ENCODE peak calls at places on chromosome 2, in eight cellular contexts. P is gastrocnemius medialis; G is GM03348; D is HFFc6; K is G401; A is activated CD4-positive, alpha-beta T cell treated with anti-CD3 and anti-CD28 coated beads, Interleukin-2, amount 50 U/mL, for 24 hours; V is hepatic stellate cell; E is globus pallidus. Z is an unnamed sample.

GRCh38 chr2:240205348-240205747 is 64.9 kb upstream of the OTOS start:
- DNase-seq in E (no peak), P (peak), G (peak), A (peak), K (no peak), V (peak), D (peak), Z (no peak)

GRCh38 chr2:171404258-171404657 is 29.5 kb downstream of the METTL8 start:
- DNase-seq in D (peak), V (peak), E (no peak), G (peak), K (no peak), A (no peak), P (no peak), Z (no peak)

GRCh38 chr2:60152226-60152833 is 401.1 kb downstream of the BCL11A start:
- DNase-seq in A (peak), E (no peak), D (peak), K (no peak), V (no peak), P (no peak), G (peak), Z (no peak)

GRCh38 chr2:236580746-236581355 is 11.2 kb downstream of the ACKR3 start:
- DNase-seq in K (no peak), G (no peak), P (no peak), V (no peak), A (no peak), E (no peak), D (no peak), Z (no peak)

GRCh38 chr2:189109921-189110397 is 69.6 kb downstream of the COL5A2 start:
- DNase-seq in E (peak), G (no peak), P (no peak), V (no peak), K (no peak), A (no peak), D (no peak), Z (no peak)

GRCh38 chr2:57448816-57449215 is 597.8 kb upstream of the VRK2 start:
- DNase-seq in D (no peak), G (no peak), V (no peak), E (no peak), P (no peak), A (no peak), K (no peak), Z (no peak)

GRCh38 chr2:21198637-21199036 is 74.9 kb downstream of the TDRD15 start:
- DNase-seq in A (no peak), G (no peak), P (no peak), V (no peak), K (no peak), E (no peak), D (no peak), Z (no peak)

GRCh38 chr2:59389240-59389639 is 1148.1 kb upstream of the FANCL start:
- DNase-seq in P (no peak), V (no peak), G (no peak), A (no peak), E (no peak), K (peak), D (no peak), Z (no peak)

GRCh38 chr2:201781583-201782051 is 884 bp upstream of the ALS2 start:
- DNase-seq in P (no peak), V (no peak), A (no peak), E (no peak), G (no peak), K (no peak), D (no peak), Z (no peak)

GRCh38 chr2:178070824-178071223 is 1.8 kb downstream of the PDE11A start:
- DNase-seq in G (peak), E (no peak), A (no peak), P (no peak), D (peak), V (no peak), K (no peak), Z (no peak)

Z was measured in right atrium auricular region.